ENCODE peak calls at places on chromosomes 12 and 14, in seven cellular contexts. L, A, X, H, K, I and M are unnamed samples.

GRCh38 chr14:54177861-54178591 is 218.8 kb upstream of the CDKN3 start:
- DNase-seq in X (no peak), L (peak), A (peak), H (no peak), I (peak), K (peak), M (no peak)

GRCh38 chr14:104872469-104873341 is 7.6 kb downstream of the CEP170B start:
- DNase-seq in H (no peak), I (no peak), L (no peak), X (no peak), K (peak), A (peak), M (no peak)

GRCh38 chr14:64556526-64556925 is 6.8 kb downstream of the PPP1R36 start:
- DNase-seq in X (no peak), L (no peak), A (peak), H (no peak), K (peak), I (no peak), M (no peak)

GRCh38 chr12:59113831-59114273 is 193.5 kb upstream of the LRIG3 start:
- DNase-seq in L (peak), H (peak), I (peak), K (peak), X (peak), A (peak), M (peak)

GRCh38 chr14:105473033-105473676 is 1.5 kb upstream of the CRIP2 start:
- DNase-seq in A (no peak), L (no peak), I (no peak), H (peak), X (no peak), K (no peak), M (no peak)

GRCh38 chr12:111262277-111262676 is 106.6 kb downstream of the PHETA1 start:
- DNase-seq in I (no peak), X (no peak), H (no peak), L (no peak), A (no peak), K (no peak), M (no peak)

GRCh38 chr12:75489187-75489586 is 8.6 kb downstream of the GLIPR1 start:
- DNase-seq in L (no peak), X (no peak), I (no peak), A (no peak), H (no peak), K (peak), M (no peak)

GRCh38 chr12:46082473-46082872 is 92.1 kb upstream of the SCAF11 start:
- DNase-seq in I (no peak), K (no peak), H (no peak), L (no peak), A (no peak), X (no peak), M (no peak)

GRCh38 chr14:75492832-75493579 is 29.3 kb upstream of the BATF start:
- DNase-seq in I (no peak), X (no peak), L (no peak), A (no peak), K (no peak), H (no peak), M (no peak)

GRCh38 chr14:104135121-104135903 is 3.1 kb upstream of the KIF26A start:
- DNase-seq in I (no peak), K (peak), X (no peak), H (peak), L (no peak), A (no peak), M (no peak)

GRCh38 chr14:60695327-60695726 is 28.8 kb downstream of the SIX4 start:
- DNase-seq in X (no peak), I (no peak), K (no peak), H (no peak), L (no peak), A (no peak), M (no peak)

GRCh38 chr14:90034156-90034555 is 27.6 kb upstream of the KCNK13 start:
- DNase-seq in L (no peak), A (no peak), K (no peak), X (no peak), I (no peak), H (no peak), M (no peak)

GRCh38 chr12:94150483-94151225 is 2.3 kb downstream of the PLXNC1 start:
- DNase-seq in X (no peak), I (no peak), K (no peak), A (no peak), H (peak), L (no peak), M (no peak)

GRCh38 chr12:20024194-20024593 is 344.1 kb upstream of the PDE3A start:
- DNase-seq in L (no peak), H (no peak), X (peak), K (no peak), A (no peak), I (no peak), M (no peak)

GRCh38 chr14:75254381-75254821 is 24.2 kb upstream of the FOS start:
- DNase-seq in L (no peak), X (no peak), I (peak), H (no peak), A (no peak), K (no peak), M (no peak)

GRCh38 chr14:104996032-104996431 is 10.4 kb downstream of the CLBA1 start:
- DNase-seq in K (no peak), I (no peak), H (no peak), X (no peak), L (no peak), A (no peak), M (no peak)

GRCh38 chr12:65615091-65615490 is 209.2 kb upstream of the HMGA2 start:
- DNase-seq in K (peak), X (no peak), H (no peak), L (peak), I (no peak), A (peak), M (no peak)

GRCh38 chr14:68797180-68797670 is 4.4 kb upstream of the ZFP36L1 start:
- DNase-seq in I (no peak), A (no peak), K (no peak), L (no peak), X (no peak), H (no peak), M (no peak)

GRCh38 chr14:95651028-95651427 is 35.2 kb upstream of the TCL1B start:
- DNase-seq in X (no peak), L (no peak), H (no peak), I (no peak), K (no peak), A (no peak), M (no peak)

GRCh38 chr14:100654814-100655795 is 67.9 kb upstream of the BEGAIN start:
- DNase-seq in L (no peak), H (no peak), A (no peak), X (no peak), K (no peak), I (peak), M (peak)

GRCh38 chr12:11767029-11767724 is 117.7 kb downstream of the ETV6 start:
- DNase-seq in L (no peak), A (no peak), H (no peak), I (no peak), X (no peak), K (no peak), M (no peak)

GRCh38 chr12:124603910-124604775 is 36.7 kb upstream of the NCOR2 start:
- DNase-seq in H (no peak), A (no peak), X (no peak), K (no peak), L (no peak), I (peak), M (no peak)

GRCh38 chr12:55730447-55730820 is 1.6 kb upstream of the CD63 start:
- DNase-seq in H (no peak), K (no peak), X (no peak), A (no peak), I (peak), L (no peak), M (no peak)

GRCh38 chr14:51776102-51776894 is 84.1 kb upstream of the GNG2 start:
- DNase-seq in X (peak), L (peak), I (no peak), A (peak), K (peak), H (no peak), M (peak)

GRCh38 chr12:109440851-109441490 is 36.1 kb downstream of the KCTD10 start:
- DNase-seq in A (no peak), X (no peak), I (peak), K (no peak), L (no peak), H (no peak), M (no peak)

GRCh38 chr12:23421556-23421955 is 527.9 kb downstream of the SOX5 start:
- DNase-seq in A (no peak), K (no peak), H (no peak), X (no peak), I (no peak), L (no peak), M (no peak)

GRCh38 chr12:72072613-72073212 is 134.1 kb downstream of the TPH2 start:
- DNase-seq in I (no peak), X (no peak), L (no peak), K (no peak), H (no peak), A (no peak), M (no peak)

GRCh38 chr12:55715833-55716581 is at the start of gene BLOC1S1:
- DNase-seq in I (peak), X (peak), L (peak), H (peak), A (peak), K (peak), M (no peak)

GRCh38 chr12:73225371-73225937 is 953.3 kb downstream of the TRHDE start:
- DNase-seq in X (no peak), K (no peak), A (no peak), H (no peak), I (no peak), L (no peak), M (no peak)

GRCh38 chr12:51818086-51818485 is 30.4 kb downstream of the FIGNL2 start:
- DNase-seq in X (no peak), A (no peak), L (no peak), H (no peak), K (no peak), I (no peak), M (no peak)